ENCODE peak calls at places on chromosomes 3 and 15, in seven cellular contexts. X is amygdala; U is ELF-1; J is HCEC 1CT; Y is A549; L is renal cortical epithelial cell; F is activated T-helper 1 cell treated with anti-CD3 and anti-CD28 coated beads, Interleukin-2, amount 50 U/mL, for 16 hours. H is an unnamed sample.

GRCh38 chr15:80309769-80310384 is 57.9 kb upstream of the CTXND1 start:
- DNase-seq in F (no peak), J (peak; percentile 32), Y (peak; percentile 48), X (no peak), U (peak; percentile 6), L (peak; percentile 25), H (peak; percentile 70)

GRCh38 chr3:38711321-38711720 is 61.8 kb upstream of the SCN5A start:
- DNase-seq in X (no peak), L (no peak), F (no peak), U (no peak), Y (no peak), J (no peak), H (no peak)

GRCh38 chr3:5231067-5231466 is 43.6 kb downstream of the EDEM1 start:
- DNase-seq in J (no peak), X (no peak), Y (no peak), L (no peak), F (no peak), U (no peak), H (no peak)

GRCh38 chr3:132399054-132399929 is 18.0 kb upstream of the DNAJC13 start:
- DNase-seq in U (peak; percentile 37), F (no peak), L (peak; percentile 49), Y (peak; percentile 37), J (peak; percentile 69), X (no peak), H (peak; percentile 72)

GRCh38 chr3:42979044-42979962 is at the start of gene GASK1A:
- DNase-seq in F (no peak), L (no peak), U (peak; percentile 80), X (no peak), J (no peak), Y (no peak), H (peak; percentile 86)

GRCh38 chr3:115598216-115598615 is 25.1 kb upstream of the GAP43 start:
- DNase-seq in U (no peak), Y (no peak), L (no peak), X (no peak), J (no peak), F (no peak), H (no peak)

GRCh38 chr3:170055209-170055608 is 17.4 kb downstream of the GPR160 start:
- DNase-seq in X (no peak), U (no peak), J (peak; percentile 19), L (peak; percentile 96), F (no peak), Y (no peak), H (no peak)

GRCh38 chr15:90141646-90142045 is 39.4 kb upstream of the IDH2 start:
- DNase-seq in Y (no peak), U (no peak), L (peak; percentile 51), J (peak; percentile 27), X (no peak), F (no peak), H (no peak)

GRCh38 chr3:68878322-68878721 is 54.0 kb downstream of the TAFA4 start:
- DNase-seq in X (no peak), L (peak; percentile 29), U (peak; percentile 40), F (no peak), Y (peak; percentile 4), J (peak; percentile 3), H (no peak)

GRCh38 chr3:5187920-5188418 is 462 bp downstream of the EDEM1 start:
- DNase-seq in F (peak; percentile 12), Y (peak; percentile 38), L (no peak), X (no peak), J (peak; percentile 35), U (no peak), H (peak; percentile 77)

GRCh38 chr3:39639344-39640236 is 169.8 kb upstream of the MYRIP start:
- DNase-seq in F (no peak), X (no peak), L (peak; percentile 97), U (peak; percentile 24), Y (peak; percentile 91), J (peak; percentile 96), H (peak; percentile 27)